ENCODE peak calls at places on chromosome X, in six cellular contexts. G is ovary, K is lower lobe of right lung, X is brain microvascular endothelial cell, E is neural progenitor cell, L is SK-N-SH. U is an unnamed sample. For H3K36me3, the result is how much of the 10 kb centered on the place peaks cover.

GRCh38 chrX:15863944-15864491 is 9.4 kb upstream of the AP1S2 start:
- DNase-seq in G (no peak), K (no peak), X (no peak), E (no peak), L (no peak), U (no peak)

GRCh38 chrX:149950681-149951080 is 12.4 kb upstream of the EOLA2 start:
- DNase-seq in G (no peak), K (no peak), X (peak), E (peak), L (peak), U (peak)

GRCh38 chrX:476724-477075 is 90.0 kb upstream of the PPP2R3B start:
- DNase-seq in G (no peak), K (no peak), X (no peak), E (no peak), L (no peak), U (no peak)

GRCh38 chrX:37817176-37817575 is 30.2 kb downstream of the DYNLT3 start:
- DNase-seq in G (no peak), K (no peak), X (no peak), E (no peak), L (no peak), U (no peak)

GRCh38 chrX:72382199-72382590 is 76.5 kb upstream of the CITED1 start:
- DNase-seq in G (no peak), K (no peak), X (no peak), E (no peak), L (no peak), U (no peak)

GRCh38 chrX:132819885-132820284 is 138.5 kb downstream of the HS6ST2 start:
- DNase-seq in G (no peak), K (no peak), X (no peak), E (no peak), L (no peak), U (no peak)

GRCh38 chrX:74119016-74119910 is 184.7 kb upstream of the ZCCHC13 start:
- DNase-seq in G (no peak), K (no peak), X (peak), E (no peak), L (no peak), U (no peak)

GRCh38 chrX:132958086-132958703 is at the start of gene HS6ST2:
- DNase-seq in G (peak), K (no peak), X (no peak), E (peak), L (peak), U (peak)

GRCh38 chrX:97266406-97267121 is 382.9 kb downstream of the RPA4 start:
- DNase-seq in G (no peak), K (no peak), X (no peak), E (no peak), L (peak), U (no peak)

GRCh38 chrX:64205441-64205734 is at the start of gene AMER1:
- DNase-seq in G (no peak), K (no peak), X (no peak), E (no peak), L (no peak), U (no peak)

GRCh38 chrX:121570072-121570841 is 522.8 kb downstream of the GLUD2 start:
- DNase-seq in G (no peak), K (no peak), X (no peak), E (no peak), L (no peak), U (no peak)

GRCh38 chrX:123084797-123085196 is 99.3 kb upstream of the GRIA3 start:
- DNase-seq in G (no peak), K (no peak), X (peak), E (no peak), L (no peak), U (no peak)

GRCh38 chrX:18271309-18271708 is 50.6 kb upstream of the BEND2 start:
- DNase-seq in G (no peak), K (no peak), X (no peak), E (no peak), L (no peak), U (no peak)
- H3K36me3 ChIP-seq in G (under half), K (under half), X (under half), E (under half), L (under half), U (under half)

GRCh38 chrX:30876367-30876766 is 12.7 kb downstream of the TAB3 start:
- DNase-seq in G (no peak), K (no peak), X (no peak), E (no peak), L (no peak), U (no peak)
- H3K4me3 ChIP-seq in G (no peak), K (no peak), X (no peak), E (no peak), L (no peak), U (no peak)

GRCh38 chrX:153953342-153953830 is 8.9 kb upstream of the RENBP start:
- DNase-seq in G (peak), K (peak), X (peak), E (peak), L (peak), U (peak)
- H3K36me3 ChIP-seq in G (under half), K (half or more), X (half or more), E (under half), L (under half), U (under half)

DNA sequence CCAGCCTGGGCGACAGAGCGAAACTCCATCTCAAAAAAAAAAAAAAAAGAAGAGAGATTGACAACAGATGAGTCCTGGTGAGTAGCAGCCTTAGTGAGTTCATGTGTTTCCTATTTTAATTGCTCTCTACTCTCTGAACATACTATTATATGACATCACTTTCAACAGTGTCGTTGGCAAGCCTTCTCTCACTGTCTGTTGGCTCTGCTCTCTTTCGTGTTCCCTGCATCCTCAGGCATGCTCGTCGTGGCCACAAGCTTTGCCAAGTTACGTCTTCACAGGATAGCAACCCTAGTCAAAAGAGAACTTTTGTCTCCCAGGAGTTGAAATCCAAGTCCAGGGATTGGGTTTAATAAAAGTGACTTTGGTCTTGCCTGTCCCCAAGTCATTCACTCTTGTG is 117.1 kb upstream of the EGFL6 start:
- DNase-seq in G (no peak), K (no peak), X (no peak), E (no peak), L (no peak), U (no peak)
- H3K4me3 ChIP-seq in G (no peak), K (no peak), X (no peak), E (no peak), L (no peak), U (no peak)

GRCh38 chrX:48465336-48465933 is 4.6 kb downstream of the SLC38A5 start:
- DNase-seq in G (no peak), K (no peak), X (peak), E (no peak), L (peak), U (no peak)
- H3K36me3 ChIP-seq in G (under half), K (under half), X (under half), E (under half), L (under half), U (under half)

GRCh38 chrX:34654939-34655338 is 2.1 kb downstream of the TMEM47 start:
- DNase-seq in G (no peak), K (no peak), X (no peak), E (peak), L (no peak), U (no peak)

GRCh38 chrX:34655496-34656258 is 1.4 kb downstream of the TMEM47 start:
- DNase-seq in G (no peak), K (no peak), X (no peak), E (peak), L (no peak), U (no peak)

GRCh38 chrX:34656842-34657780 is at the start of gene TMEM47:
- DNase-seq in G (peak), K (peak), X (peak), E (peak), L (peak), U (peak)

GRCh38 chrX:34656467-34656841 is 631 bp downstream of the TMEM47 start:
- DNase-seq in G (no peak), K (no peak), X (no peak), E (no peak), L (no peak), U (no peak)

DNA sequence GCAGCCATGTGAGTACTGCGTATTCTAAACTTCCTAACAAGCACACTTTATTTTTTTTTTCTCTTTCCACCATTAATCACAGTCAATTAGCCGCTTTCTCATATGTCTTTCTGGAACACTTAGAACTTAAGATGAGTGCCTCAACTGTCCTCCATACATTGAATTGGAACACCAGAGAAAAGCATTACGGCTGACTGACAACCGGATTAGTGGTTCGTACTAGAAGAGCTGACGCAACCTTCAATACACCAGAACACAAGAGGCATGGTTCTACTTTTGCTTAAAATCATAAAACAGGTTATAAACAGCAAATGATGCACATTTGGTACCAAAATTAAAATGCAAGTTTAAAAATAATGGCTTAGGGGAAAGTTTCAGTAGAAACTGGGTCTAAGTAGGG is 3.3 kb downstream of the TMEM47 start:
- DNase-seq in G (no peak), K (no peak), X (no peak), E (peak), L (no peak), U (no peak)
- H3K4me3 ChIP-seq in G (peak), K (peak), X (no peak), E (peak), L (no peak), U (no peak)